ENCODE peak calls at places on chromosomes 2 and 18, in four cellular contexts. One of them, this sample, is unnamed. For H3K4me1, the result is how much of the 10 kb centered on the place peaks cover.

GRCh38 chr2:47503481-47504070 is 100.6 kb downstream of the MSH2 start:
- DNase-seq in mesendoderm: no peak
- DNase-seq in H9: no peak
- DNase-seq in H1: no peak
- DNase-seq in this sample: no peak

GRCh38 chr2:190628651-190629378 is 20.1 kb upstream of the NAB1 start:
- DNase-seq in mesendoderm: no peak
- DNase-seq in H9: no peak
- DNase-seq in H1: no peak
- DNase-seq in this sample: no peak

GRCh38 chr2:241560883-241561474 is 2.4 kb downstream of the BOK start:
- DNase-seq in mesendoderm: no peak
- DNase-seq in H9: no peak
- DNase-seq in H1: no peak
- DNase-seq in this sample: peak

GRCh38 chr2:233117811-233118480 is 57.8 kb downstream of the INPP5D start:
- DNase-seq in mesendoderm: no peak
- DNase-seq in H9: no peak
- DNase-seq in H1: no peak
- DNase-seq in this sample: no peak

GRCh38 chr2:84844141-84844540 is 36.7 kb downstream of the TRABD2A start:
- DNase-seq in mesendoderm: no peak
- DNase-seq in H9: no peak
- DNase-seq in H1: no peak
- DNase-seq in this sample: no peak

GRCh38 chr2:105857076-105857740 is 112.5 kb downstream of the NCK2 start:
- DNase-seq in mesendoderm: no peak
- DNase-seq in H9: no peak
- DNase-seq in H1: no peak
- DNase-seq in this sample: no peak

GRCh38 chr2:85369500-85369899 is 14.9 kb downstream of the ELMOD3 start:
- DNase-seq in mesendoderm: no peak
- DNase-seq in H9: no peak
- DNase-seq in H1: no peak
- DNase-seq in this sample: no peak

GRCh38 chr2:98170076-98170475 is 83.1 kb downstream of the VWA3B start:
- DNase-seq in mesendoderm: no peak
- DNase-seq in H9: no peak
- DNase-seq in H1: no peak
- DNase-seq in this sample: no peak

GRCh38 chr18:48806551-48807261 is 144.1 kb downstream of the SMAD7 start:
- DNase-seq in mesendoderm: peak
- DNase-seq in H9: peak
- DNase-seq in H1: no peak
- DNase-seq in this sample: no peak

GRCh38 chr2:199303814-199304213 is 153.9 kb downstream of the SATB2 start:
- DNase-seq in mesendoderm: peak
- DNase-seq in H9: no peak
- DNase-seq in H1: no peak
- DNase-seq in this sample: peak

GRCh38 chr2:65172994-65173790 is 43.3 kb upstream of the RAB1A start:
- DNase-seq in mesendoderm: no peak
- DNase-seq in H9: no peak
- DNase-seq in H1: no peak
- DNase-seq in this sample: no peak

GRCh38 chr2:143282684-143283083 is 153.5 kb downstream of the ARHGAP15 start:
- DNase-seq in mesendoderm: peak
- DNase-seq in H9: peak
- DNase-seq in H1: no peak
- DNase-seq in this sample: no peak

GRCh38 chr18:3015203-3015590 is 2.3 kb upstream of the LPIN2 start:
- DNase-seq in mesendoderm: peak
- DNase-seq in H9: no peak
- DNase-seq in H1: no peak
- DNase-seq in this sample: peak

GRCh38 chr2:42513252-42513918 is 19.6 kb upstream of the KCNG3 start:
- DNase-seq in mesendoderm: peak
- DNase-seq in H9: peak
- DNase-seq in H1: no peak
- DNase-seq in this sample: peak

GRCh38 chr2:20593072-20594034 is 57.5 kb downstream of the HS1BP3 start:
- DNase-seq in mesendoderm: no peak
- DNase-seq in H9: no peak
- DNase-seq in H1: no peak
- DNase-seq in this sample: peak

GRCh38 chr2:203734276-203734983 is 28.0 kb downstream of the CD28 start:
- DNase-seq in mesendoderm: no peak
- DNase-seq in H9: peak
- DNase-seq in H1: no peak
- DNase-seq in this sample: no peak

GRCh38 chr18:45166341-45167108 is 448.8 kb upstream of the SLC14A2 start:
- DNase-seq in mesendoderm: no peak
- DNase-seq in H9: no peak
- DNase-seq in H1: no peak
- DNase-seq in this sample: peak

GRCh38 chr2:25250331-25251031 is 82.1 kb upstream of the POMC start:
- DNase-seq in mesendoderm: peak
- DNase-seq in H9: no peak
- DNase-seq in H1: no peak
- DNase-seq in this sample: peak

GRCh38 chr2:37085731-37086147 is 1.4 kb downstream of the GPATCH11 start:
- DNase-seq in mesendoderm: peak
- DNase-seq in H9: no peak
- DNase-seq in H1: no peak
- DNase-seq in this sample: peak

GRCh38 chr2:37084797-37085196 is 479 bp downstream of the GPATCH11 start:
- DNase-seq in mesendoderm: peak
- DNase-seq in H9: no peak
- DNase-seq in H1: no peak
- DNase-seq in this sample: no peak

GRCh38 chr2:37083873-37084792 is at the start of the genes GPATCH11 and HEATR5B:
- DNase-seq in mesendoderm: peak
- DNase-seq in H9: peak
- DNase-seq in H1: peak
- DNase-seq in this sample: peak

GRCh38 chr2:37091873-37092272 is 7.6 kb downstream of the GPATCH11 start:
- DNase-seq in mesendoderm: no peak
- DNase-seq in H9: no peak
- DNase-seq in H1: no peak
- DNase-seq in this sample: no peak

GRCh38 chr2:37090019-37090477 is 5.7 kb downstream of the GPATCH11 start:
- DNase-seq in mesendoderm: no peak
- DNase-seq in H9: no peak
- DNase-seq in H1: no peak
- DNase-seq in this sample: no peak
- H3K4me1 ChIP-seq in mesendoderm: under half
- H3K4me1 ChIP-seq in H9: under half
- H3K4me1 ChIP-seq in H1: under half
- H3K4me1 ChIP-seq in this sample: under half

DNA sequence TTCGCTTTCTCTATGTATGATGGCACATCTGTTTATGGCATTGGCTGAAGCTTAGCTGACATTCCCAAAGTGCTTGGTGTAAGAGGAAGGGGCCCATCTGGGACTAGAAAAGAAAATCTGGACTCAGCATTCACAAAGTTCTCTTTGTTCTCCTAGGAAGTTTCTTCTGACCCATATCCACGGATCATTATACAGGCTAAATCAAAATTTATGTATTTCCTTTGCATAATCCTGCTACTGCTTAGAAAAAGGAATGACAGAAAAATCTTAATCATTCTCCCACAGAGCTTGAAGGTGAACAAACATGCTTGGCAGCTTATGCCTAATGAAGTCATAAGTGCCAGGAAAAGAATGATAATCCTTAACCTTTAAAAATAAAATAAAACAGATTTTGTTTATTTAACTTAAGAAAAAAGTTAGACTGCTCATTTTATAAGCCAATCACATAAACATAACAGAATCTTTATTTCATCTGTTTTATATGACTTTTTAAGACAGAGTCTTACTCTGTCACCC is 88.4 kb downstream of the NYAP2 start:
- DNase-seq in mesendoderm: no peak
- DNase-seq in H9: no peak
- DNase-seq in H1: no peak
- DNase-seq in this sample: no peak
- H3K56ac ChIP-seq in mesendoderm: no peak
- H3K56ac ChIP-seq in H9: no peak
- H3K56ac ChIP-seq in H1: no peak
- H3K56ac ChIP-seq in this sample: no peak

GRCh38 chr2:195561205-195562032 is 95.6 kb upstream of the SLC39A10 start:
- DNase-seq in mesendoderm: no peak
- DNase-seq in H9: no peak
- DNase-seq in H1: no peak
- DNase-seq in this sample: peak
- H3K4me1 ChIP-seq in mesendoderm: under half
- H3K4me1 ChIP-seq in H9: under half
- H3K4me1 ChIP-seq in H1: under half
- H3K4me1 ChIP-seq in this sample: under half

DNA sequence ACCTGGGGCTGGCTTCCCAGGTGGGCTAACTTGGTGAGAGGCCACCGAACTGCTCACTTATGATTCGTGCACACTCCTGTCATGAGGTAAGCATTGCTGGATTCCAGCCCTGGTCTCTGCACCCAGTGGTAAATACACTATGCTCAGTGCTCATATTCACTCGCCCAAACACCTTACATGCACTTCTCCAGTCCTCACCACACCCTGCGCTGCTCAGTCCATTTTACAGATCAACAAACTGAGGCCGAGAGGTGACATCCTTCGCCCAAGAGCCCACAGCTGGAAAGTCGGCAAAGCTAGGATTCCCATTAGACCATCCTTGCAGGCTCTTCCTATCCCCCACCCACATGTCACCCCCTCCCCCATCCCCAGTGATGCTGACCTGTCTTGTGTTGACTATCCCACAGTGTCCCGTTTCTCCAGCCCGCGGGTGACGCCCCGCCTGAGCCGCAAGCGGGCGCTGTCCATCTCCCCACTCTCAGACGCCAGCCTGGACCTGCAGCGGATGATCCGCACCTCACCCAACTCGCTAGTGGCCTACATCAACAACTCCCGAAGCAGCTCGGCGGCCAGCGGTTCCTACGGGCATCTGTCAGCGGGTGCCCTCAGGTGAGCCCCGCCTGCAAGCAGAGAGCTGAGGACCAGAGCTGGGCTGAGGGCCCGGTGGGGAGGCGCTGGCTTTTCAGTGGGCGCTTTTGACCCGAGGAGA is 232.8 kb downstream of the GLI2 start:
- DNase-seq in mesendoderm: no peak
- DNase-seq in H9: no peak
- DNase-seq in H1: no peak
- DNase-seq in this sample: no peak
- H3K56ac ChIP-seq in mesendoderm: no peak
- H3K56ac ChIP-seq in H9: no peak
- H3K56ac ChIP-seq in H1: no peak
- H3K56ac ChIP-seq in this sample: no peak

GRCh38 chr2:127637725-127638252 is 8.2 kb upstream of the GPR17 start:
- DNase-seq in mesendoderm: peak
- DNase-seq in H9: peak
- DNase-seq in H1: peak
- DNase-seq in this sample: peak

GRCh38 chr2:127640082-127641072 is 5.6 kb upstream of the GPR17 start:
- DNase-seq in mesendoderm: peak
- DNase-seq in H9: peak
- DNase-seq in H1: no peak
- DNase-seq in this sample: no peak

GRCh38 chr2:127639111-127639474 is 6.9 kb upstream of the GPR17 start:
- DNase-seq in mesendoderm: no peak
- DNase-seq in H9: no peak
- DNase-seq in H1: no peak
- DNase-seq in this sample: no peak

GRCh38 chr2:127637236-127637630 is 8.7 kb upstream of the GPR17 start:
- DNase-seq in mesendoderm: no peak
- DNase-seq in H9: no peak
- DNase-seq in H1: no peak
- DNase-seq in this sample: no peak

DNA sequence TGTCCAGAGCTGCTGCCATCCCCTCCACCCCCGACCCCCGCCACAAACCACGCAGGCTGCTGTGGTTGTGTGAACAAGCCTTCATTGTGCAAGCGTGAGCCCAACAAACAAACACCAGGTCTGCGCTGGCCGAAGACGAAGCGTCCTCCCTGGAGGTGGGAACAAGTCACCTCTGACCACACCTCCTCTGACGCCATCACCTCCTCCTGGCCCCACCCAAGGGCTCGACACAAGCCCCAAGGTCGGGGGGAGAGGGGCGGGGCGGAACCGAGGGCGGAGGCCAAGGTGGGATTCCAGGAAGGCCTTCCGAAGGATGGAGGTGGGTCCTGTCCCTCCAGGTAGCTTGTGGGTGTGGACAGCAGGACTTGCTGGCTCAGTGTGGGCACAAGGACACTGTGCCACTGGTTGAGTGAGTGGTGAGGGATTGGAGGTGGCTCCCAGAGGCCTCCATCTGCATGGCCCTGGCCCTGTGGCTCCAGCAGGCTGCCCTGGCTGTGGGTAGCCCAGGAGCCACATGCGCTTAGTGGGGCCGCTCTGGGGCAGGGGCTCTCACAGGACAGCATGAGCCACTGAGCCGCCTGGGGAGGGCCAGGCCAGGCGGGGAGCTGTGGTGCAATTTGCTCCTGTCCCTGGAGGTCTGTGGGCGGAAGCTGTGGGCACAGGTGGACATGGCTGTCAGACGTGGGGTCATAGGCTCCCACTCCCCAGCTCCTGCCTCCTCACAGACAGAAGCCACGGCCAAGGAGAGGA is 7.4 kb upstream of the GPR17 start:
- DNase-seq in mesendoderm: peak
- DNase-seq in H9: peak
- DNase-seq in H1: peak
- DNase-seq in this sample: no peak
- H3K4me1 ChIP-seq in mesendoderm: under half
- H3K4me1 ChIP-seq in H9: under half
- H3K4me1 ChIP-seq in H1: under half
- H3K4me1 ChIP-seq in this sample: under half

GRCh38 chr2:58436842-58437241 is 195.7 kb upstream of the FANCL start:
- DNase-seq in mesendoderm: peak
- DNase-seq in H9: no peak
- DNase-seq in H1: no peak
- DNase-seq in this sample: no peak
- H3K56ac ChIP-seq in mesendoderm: no peak
- H3K56ac ChIP-seq in H9: no peak
- H3K56ac ChIP-seq in H1: no peak
- H3K56ac ChIP-seq in this sample: no peak

GRCh38 chr18:79402209-79402576 is 6.5 kb downstream of the NFATC1 start:
- DNase-seq in mesendoderm: no peak
- DNase-seq in H9: no peak
- DNase-seq in H1: no peak
- DNase-seq in this sample: no peak

GRCh38 chr18:79400091-79400590 is 4.4 kb downstream of the NFATC1 start:
- DNase-seq in mesendoderm: no peak
- DNase-seq in H9: no peak
- DNase-seq in H1: no peak
- DNase-seq in this sample: no peak

GRCh38 chr18:79401494-79402208 is 5.9 kb downstream of the NFATC1 start:
- DNase-seq in mesendoderm: no peak
- DNase-seq in H9: no peak
- DNase-seq in H1: no peak
- DNase-seq in this sample: no peak

GRCh38 chr18:79399275-79400081 is 3.7 kb downstream of the NFATC1 start:
- DNase-seq in mesendoderm: no peak
- DNase-seq in H9: no peak
- DNase-seq in H1: no peak
- DNase-seq in this sample: no peak

GRCh38 chr18:79400591-79401381 is 5.1 kb downstream of the NFATC1 start:
- DNase-seq in mesendoderm: no peak
- DNase-seq in H9: no peak
- DNase-seq in H1: no peak
- DNase-seq in this sample: no peak
- H3K4me1 ChIP-seq in mesendoderm: under half
- H3K4me1 ChIP-seq in H9: under half
- H3K4me1 ChIP-seq in H1: under half
- H3K4me1 ChIP-seq in this sample: under half

This sample was measured in IMR-90.